ENCODE peak calls at places on chromosomes 7 and 10, in ten cellular contexts. H is astrocyte of the spinal cord, Z is endothelial cell of umbilical vein, U is GM12864, F is uterus, G is tibial artery, O is DND-41, N is IMR-90, L is GM12878, D is kidney epithelial cell. Y is an unnamed sample.
A peak's percentile ranks its signal among the peaks of the same experiment; 100 is the strongest.

GRCh38 chr7:42238709-42239395 is 1.8 kb upstream of the GLI3 start:
- DNase-seq in H (peak; percentile 68), Z (peak; percentile 89), U (no peak), F (peak; percentile 70), G (peak; percentile 57), O (no peak), N (peak; percentile 84), L (no peak), D (peak; percentile 49), Y (no peak)

GRCh38 chr7:116495737-116496136 is 3.8 kb upstream of the CAV2 start:
- DNase-seq in H (no peak), Z (no peak), U (no peak), F (no peak), G (no peak), O (no peak), N (peak; percentile 35), L (no peak), D (no peak), Y (no peak)

GRCh38 chr7:70700055-70700934 is 431.6 kb upstream of the GALNT17 start:
- DNase-seq in H (no peak), Z (no peak), U (no peak), F (no peak), G (no peak), O (peak; percentile 51), N (no peak), L (no peak), D (no peak), Y (no peak)

GRCh38 chr10:106424981-106425380 is 739.5 kb downstream of the SORCS1 start:
- DNase-seq in H (peak; percentile 45), Z (no peak), U (no peak), F (no peak), G (no peak), O (no peak), N (peak; percentile 72), L (no peak), D (no peak), Y (no peak)

GRCh38 chr10:73793456-73793855 is 8.1 kb downstream of the ZSWIM8 start:
- DNase-seq in H (no peak), Z (no peak), U (no peak), F (no peak), G (no peak), O (no peak), N (no peak), L (no peak), D (no peak), Y (no peak)

GRCh38 chr7:24291271-24291670 is 7.3 kb downstream of the NPY start:
- DNase-seq in H (no peak), Z (no peak), U (no peak), F (no peak), G (no peak), O (no peak), N (no peak), L (no peak), D (peak; percentile 2), Y (no peak)

GRCh38 chr7:29325508-29325907 is 130.9 kb downstream of the CHN2 start:
- DNase-seq in H (no peak), Z (no peak), U (no peak), F (no peak), G (no peak), O (no peak), N (no peak), L (no peak), D (no peak), Y (no peak)

GRCh38 chr7:75567948-75568595 is 76.0 kb downstream of the SPDYE5 start:
- DNase-seq in H (no peak), Z (no peak), U (no peak), F (no peak), G (no peak), O (no peak), N (no peak), L (no peak), D (no peak), Y (no peak)

GRCh38 chr7:105010538-105011523 is 3.2 kb upstream of the KMT2E start:
- DNase-seq in H (peak; percentile 58), Z (peak; percentile 58), U (no peak), F (no peak), G (no peak), O (no peak), N (peak; percentile 29), L (no peak), D (no peak), Y (no peak)

GRCh38 chr7:45978010-45978681 is 57.1 kb upstream of the IGFBP3 start:
- DNase-seq in H (peak; percentile 96), Z (peak; percentile 71), U (no peak), F (peak; percentile 55), G (no peak), O (no peak), N (peak; percentile 99), L (peak; percentile 8), D (peak; percentile 99), Y (no peak)

GRCh38 chr7:69761290-69761922 is 163.1 kb downstream of the AUTS2 start:
- DNase-seq in H (no peak), Z (no peak), U (no peak), F (no peak), G (no peak), O (no peak), N (no peak), L (no peak), D (no peak), Y (no peak)

GRCh38 chr7:36658603-36659516 is 65.4 kb downstream of the AOAH start:
- DNase-seq in H (peak; percentile 87), Z (peak; percentile 31), U (no peak), F (no peak), G (no peak), O (no peak), N (peak; percentile 94), L (no peak), D (peak; percentile 91), Y (no peak)

GRCh38 chr10:30178565-30178964 is 119.2 kb upstream of the JCAD start:
- DNase-seq in H (peak; percentile 46), Z (no peak), U (no peak), F (no peak), G (no peak), O (no peak), N (peak; percentile 91), L (no peak), D (no peak), Y (no peak)

GRCh38 chr7:66631471-66631870 is 2.8 kb downstream of the KCTD7 start:
- DNase-seq in H (no peak), Z (no peak), U (no peak), F (no peak), G (no peak), O (peak; percentile 33), N (no peak), L (no peak), D (no peak), Y (no peak)

GRCh38 chr7:6416516-6417145 is 31.1 kb downstream of the DAGLB start:
- DNase-seq in H (no peak), Z (no peak), U (no peak), F (no peak), G (no peak), O (no peak), N (peak; percentile 50), L (no peak), D (no peak), Y (no peak)

GRCh38 chr10:110646417-110647135 is 2.4 kb downstream of the RBM20 start:
- DNase-seq in H (no peak), Z (no peak), U (no peak), F (no peak), G (no peak), O (no peak), N (no peak), L (no peak), D (no peak), Y (no peak)

GRCh38 chr7:78172138-78172887 is 373.7 kb downstream of the PHTF2 start:
- DNase-seq in H (no peak), Z (peak; percentile 47), U (no peak), F (no peak), G (no peak), O (no peak), N (no peak), L (no peak), D (no peak), Y (no peak)

GRCh38 chr10:21285742-21286311 is 239.7 kb downstream of the SKIDA1 start:
- DNase-seq in H (no peak), Z (peak; percentile 49), U (no peak), F (no peak), G (no peak), O (no peak), N (peak; percentile 21), L (no peak), D (peak; percentile 72), Y (no peak)

GRCh38 chr10:4670737-4671136 is 155.3 kb upstream of the AKR1E2 start:
- DNase-seq in H (peak; percentile 55), Z (no peak), U (no peak), F (no peak), G (no peak), O (no peak), N (peak; percentile 41), L (no peak), D (peak; percentile 72), Y (no peak)

GRCh38 chr7:145331076-145331475 is 495.2 kb upstream of the TPK1 start:
- DNase-seq in H (no peak), Z (no peak), U (no peak), F (no peak), G (no peak), O (no peak), N (no peak), L (no peak), D (no peak), Y (no peak)
- TF ChIP-seq CTCF in H (no peak), Z (no peak), U (no peak), F (no peak), G (no peak), O (no peak), N (no peak), L (no peak), D (no peak), Y (no peak)

DNA sequence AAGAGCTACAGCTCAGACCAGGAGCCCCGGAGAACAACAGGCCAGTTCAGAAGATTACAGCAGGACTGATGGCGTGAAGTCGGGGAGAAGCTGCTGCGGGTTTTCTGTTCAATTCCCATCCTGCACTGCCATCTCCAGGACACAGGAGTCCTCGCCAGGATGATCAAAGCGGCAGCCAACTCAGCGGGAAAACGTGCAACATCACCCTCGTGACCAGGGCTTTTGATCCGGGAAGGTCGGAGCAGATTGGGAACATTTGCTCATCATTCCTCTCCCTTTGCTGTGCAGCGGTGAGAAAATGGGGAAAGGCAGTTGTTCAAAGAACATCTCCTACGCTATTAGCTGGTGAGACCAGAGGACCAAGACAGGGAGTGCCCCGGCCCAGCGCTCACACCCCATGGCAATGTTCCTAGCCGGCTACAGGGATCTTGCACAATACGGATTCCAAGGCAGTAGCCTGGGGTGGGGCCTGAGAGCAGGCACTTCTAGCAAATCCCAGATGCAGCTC is 50.4 kb upstream of the FOXK1 start:
- DNase-seq in H (peak; percentile 90), Z (peak; percentile 76), U (no peak), F (peak; percentile 88), G (peak; percentile 91), O (no peak), N (peak; percentile 91), L (no peak), D (peak; percentile 70), Y (peak; percentile 85)
- H3K4me3 ChIP-seq in H (peak overlapping the region; percentile 30), Z (no peak overlapping the region), U (no peak overlapping the region), F (peak overlapping the region; percentile 32), G (peak overlapping the region; percentile 52), O (no peak overlapping the region), N (peak overlapping the region; percentile 42), L (no peak overlapping the region), D (no peak overlapping the region), Y (no peak overlapping the region)

GRCh38 chr10:91090761-91091529 is 129.5 kb upstream of the PCGF5 start:
- DNase-seq in H (peak; percentile 14), Z (no peak), U (peak; percentile 7), F (no peak), G (no peak), O (peak; percentile 37), N (no peak), L (no peak), D (no peak), Y (no peak)
- TF ChIP-seq CTCF in H (peak; percentile 40), Z (no peak), U (peak; percentile 45), F (no peak), G (no peak), O (peak; percentile 62), N (peak; percentile 8), L (no peak), D (peak; percentile 6), Y (no peak)

GRCh38 chr7:90621892-90622182 is 25.7 kb downstream of the CDK14 start:
- DNase-seq in H (no peak), Z (peak; percentile 41), U (no peak), F (no peak), G (no peak), O (no peak), N (no peak), L (no peak), D (no peak), Y (no peak)
- H3K4me3 ChIP-seq in H (no peak overlapping the region), Z (no peak overlapping the region), U (no peak overlapping the region), F (no peak overlapping the region), G (no peak overlapping the region), O (no peak overlapping the region), N (no peak overlapping the region), L (no peak overlapping the region), D (no peak overlapping the region), Y (no peak overlapping the region)